ENCODE peak calls at places on chromosomes 2 and 18, in nine cellular contexts. J, A, F, R, D, N, M, B and H are unnamed samples.

GRCh38 chr2:41475959-41476358 is 571.9 kb upstream of the PKDCC start:
- DNase-seq in B (no peak), F (no peak), N (no peak), A (no peak), J (no peak), M (no peak), R (no peak), D (no peak), H (no peak)

GRCh38 chr2:128091691-128092050 is 671 bp downstream of the UGGT1 start:
- DNase-seq in B (peak; percentile 31), A (peak; percentile 14), N (no peak), J (peak; percentile 24), R (no peak), M (peak; percentile 14), F (peak; percentile 22), D (no peak), H (peak; percentile 68)

GRCh38 chr2:6264198-6264597 is 572.0 kb downstream of the SOX11 start:
- DNase-seq in D (no peak), A (no peak), M (no peak), F (no peak), R (no peak), B (no peak), N (no peak), J (no peak), H (no peak)

GRCh38 chr2:29165362-29166236 is 50.4 kb downstream of the CLIP4 start:
- DNase-seq in R (peak; percentile 4), F (peak; percentile 82), B (peak; percentile 93), J (peak; percentile 50), M (peak; percentile 94), A (peak; percentile 70), N (no peak), D (no peak), H (peak; percentile 84)

GRCh38 chr2:172448544-172449267 is 21.3 kb downstream of the ITGA6 start:
- DNase-seq in B (no peak), D (no peak), F (no peak), N (no peak), A (no peak), R (no peak), M (peak; percentile 66), J (no peak), H (no peak)

GRCh38 chr2:179602452-179602851 is 259.0 kb downstream of the ZNF385B start:
- DNase-seq in R (no peak), A (no peak), D (no peak), J (no peak), M (no peak), F (no peak), B (peak; percentile 60), N (no peak), H (no peak)

GRCh38 chr18:44245026-44245425 is 435.7 kb upstream of the SETBP1 start:
- DNase-seq in R (no peak), D (no peak), M (no peak), N (no peak), F (no peak), A (no peak), B (no peak), J (no peak), H (no peak)

GRCh38 chr2:205731521-205731965 is 49.2 kb downstream of the NRP2 start:
- DNase-seq in F (peak; percentile 86), R (no peak), A (peak; percentile 91), B (peak; percentile 98), N (no peak), D (no peak), M (no peak), J (no peak), H (peak; percentile 92)

GRCh38 chr2:38685116-38685735 is 19.3 kb downstream of the GALM start:
- DNase-seq in N (no peak), D (no peak), M (peak; percentile 92), F (peak; percentile 16), B (peak; percentile 41), J (no peak), R (no peak), A (no peak), H (no peak)

GRCh38 chr2:105070010-105070865 is 32.4 kb downstream of the MRPS9 start:
- DNase-seq in R (no peak), A (no peak), M (no peak), N (no peak), D (no peak), B (no peak), F (no peak), J (no peak), H (no peak)

GRCh38 chr2:172230783-172231446 is 128.2 kb upstream of the DLX2 start:
- DNase-seq in R (no peak), D (no peak), N (no peak), B (no peak), F (no peak), J (peak; percentile 57), A (peak; percentile 47), M (no peak), H (no peak)

GRCh38 chr18:11320981-11321380 is 171.6 kb upstream of the PIEZO2 start:
- DNase-seq in D (no peak), M (peak; percentile 52), N (no peak), F (peak; percentile 55), J (peak; percentile 9), B (peak; percentile 79), R (no peak), A (peak; percentile 78), H (peak; percentile 76)

GRCh38 chr2:96116879-96117533 is 635 bp upstream of the ADRA2B start:
- DNase-seq in B (peak; percentile 3), J (peak; percentile 53), A (no peak), D (peak; percentile 88), F (no peak), M (peak; percentile 60), R (peak; percentile 70), N (no peak), H (peak; percentile 73)

GRCh38 chr2:37768491-37768925 is 97.1 kb upstream of the CDC42EP3 start:
- DNase-seq in D (no peak), B (peak; percentile 92), R (no peak), J (peak; percentile 66), N (no peak), M (peak; percentile 93), A (peak; percentile 97), F (peak; percentile 92), H (peak; percentile 94)

DNA sequence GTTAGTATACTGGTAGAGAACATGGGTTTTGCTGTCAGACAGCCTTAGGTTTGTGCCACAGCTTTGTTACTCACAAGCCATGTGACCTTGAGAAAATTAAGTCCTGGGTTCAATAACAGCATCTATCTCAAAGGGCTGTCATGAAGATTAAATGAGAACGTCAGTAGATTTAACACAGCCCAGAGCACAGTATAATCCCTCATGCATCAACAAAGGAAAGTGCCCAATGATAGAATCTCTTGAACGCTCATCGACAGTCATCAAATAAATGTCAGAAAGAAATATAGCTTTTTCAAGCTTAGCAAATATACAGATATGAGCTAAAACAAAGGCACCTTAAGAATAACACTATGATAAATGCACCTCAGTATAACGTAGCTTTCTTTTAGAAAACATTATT is 22.3 kb downstream of the CUL3 start:
- DNase-seq in M (peak; percentile 73), B (no peak), N (no peak), R (no peak), D (no peak), J (no peak), A (no peak), F (no peak), H (no peak)
- H4K20me1 ChIP-seq in M (peaks cover 67% of the 10 kb centered on the region), B (peaks cover 93% of the 10 kb centered on the region), N (peaks cover 20% of the 10 kb centered on the region), R (peaks cover 4% of the 10 kb centered on the region), D (peaks cover 71% of the 10 kb centered on the region), J (peaks cover 2% of the 10 kb centered on the region), A (peaks cover 97% of the 10 kb centered on the region), F (peaks cover 2% of the 10 kb centered on the region), H (peaks cover 34% of the 10 kb centered on the region)

GRCh38 chr18:58863539-58864145 is 1.0 kb upstream of the ZNF532 start:
- DNase-seq in M (peak; percentile 38), N (no peak), B (peak; percentile 30), D (peak; percentile 87), R (no peak), A (no peak), F (peak; percentile 53), J (no peak), H (peak; percentile 74)

GRCh38 chr18:58861853-58862252 is 2.8 kb upstream of the ZNF532 start:
- DNase-seq in J (no peak), F (no peak), N (no peak), D (no peak), A (no peak), R (no peak), B (no peak), M (peak; percentile 19), H (no peak)

GRCh38 chr18:58862404-58862803 is 2.3 kb upstream of the ZNF532 start:
- DNase-seq in N (no peak), B (no peak), D (peak; percentile 47), F (no peak), R (no peak), M (no peak), A (no peak), J (no peak), H (no peak)

GRCh38 chr18:58861353-58861752 is 3.3 kb upstream of the ZNF532 start:
- DNase-seq in F (no peak), J (no peak), M (no peak), N (no peak), D (peak; percentile 45), B (no peak), R (no peak), A (no peak), H (peak; percentile 16)

GRCh38 chr18:58862851-58863538 is 1.7 kb upstream of the ZNF532 start:
- DNase-seq in A (peak; percentile 65), N (no peak), F (peak; percentile 69), R (no peak), D (peak; percentile 66), J (peak; percentile 55), M (peak; percentile 41), B (peak; percentile 62), H (peak; percentile 78)
- H3K9ac ChIP-seq in A (peak overlapping the region; percentile 88), N (peak overlapping the region; percentile 87), F (peak overlapping the region; percentile 75), R (no peak overlapping the region), D (peak overlapping the region; percentile 69), J (peak overlapping the region; percentile 86), M (peak overlapping the region; percentile 96), B (peak overlapping the region; percentile 82), H (peak overlapping the region; percentile 95)

DNA sequence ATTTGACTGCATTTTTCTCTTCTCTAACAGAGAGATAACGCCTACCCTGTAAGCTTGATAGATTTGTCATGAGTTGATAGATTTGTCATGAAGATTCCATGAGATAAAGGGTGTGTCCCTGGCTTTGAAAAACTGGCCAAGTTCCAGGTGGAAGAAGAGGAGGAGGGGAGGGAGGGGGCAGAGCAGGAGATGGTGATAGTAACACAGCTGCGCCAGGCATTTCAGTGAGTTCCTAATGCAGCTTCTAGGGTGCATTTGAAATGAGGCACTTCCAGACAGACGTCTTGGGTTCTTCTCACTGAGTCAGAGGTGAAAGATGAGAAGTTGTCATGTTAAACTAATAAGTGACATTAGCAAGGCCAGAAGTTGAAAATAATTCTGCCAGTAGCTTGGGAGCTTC is 65.3 kb downstream of the CERS6 start:
- DNase-seq in R (peak; percentile 62), N (no peak), J (no peak), F (peak; percentile 56), M (no peak), B (peak; percentile 21), D (no peak), A (no peak), H (peak; percentile 37)
- H4K20me1 ChIP-seq in R (peaks cover 4% of the 10 kb centered on the region), N (peaks cover 3% of the 10 kb centered on the region), J (no peaks in the 10 kb centered on the region), F (no peaks in the 10 kb centered on the region), M (no peaks in the 10 kb centered on the region), B (no peaks in the 10 kb centered on the region), D (peaks cover 87% of the 10 kb centered on the region), A (peaks cover 10% of the 10 kb centered on the region), H (no peaks in the 10 kb centered on the region)

DNA sequence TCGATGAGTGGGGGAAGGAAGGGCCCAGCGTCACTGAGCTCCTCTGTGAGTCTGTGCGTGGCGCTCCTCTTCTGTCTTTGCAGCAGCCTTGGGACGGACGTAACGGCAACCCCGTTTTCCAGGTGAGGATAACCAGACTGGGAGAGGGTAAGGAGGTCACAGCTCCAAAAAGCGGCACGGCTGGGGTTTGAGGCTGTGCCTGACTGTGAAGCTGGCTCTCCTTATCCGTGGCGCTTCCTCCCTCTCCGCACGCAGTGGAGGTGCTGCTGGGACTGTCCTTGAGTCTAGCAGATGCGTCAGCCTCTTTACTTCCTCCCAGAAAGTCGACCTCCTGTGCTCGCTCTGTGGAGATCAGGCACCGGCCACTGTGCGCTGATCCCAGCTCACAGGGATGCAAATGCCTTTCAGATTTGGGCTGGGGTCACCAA is 29.9 kb upstream of the E2F6 start:
- DNase-seq in R (peak; percentile 19), J (no peak), F (no peak), D (peak; percentile 76), A (no peak), N (no peak), M (no peak), B (no peak), H (no peak)
- H3K9ac ChIP-seq in R (no peak overlapping the region), J (no peak overlapping the region), F (no peak overlapping the region), D (no peak overlapping the region), A (peak overlapping the region; percentile 38), N (peak overlapping the region; percentile 35), M (no peak overlapping the region), B (no peak overlapping the region), H (no peak overlapping the region)